ENCODE peak calls at places on chromosomes 3 and 15, in five cellular contexts. K, Q, F, O and A are unnamed samples.

GRCh38 chr3:31364188-31364587 is 168.5 kb upstream of the STT3B start:
- DNase-seq in O (no peak), F (no peak), Q (no peak), K (no peak), A (no peak)

GRCh38 chr3:149577801-149578200 is 80.0 kb downstream of the WWTR1 start:
- DNase-seq in K (no peak), F (no peak), Q (no peak), O (no peak), A (no peak)

GRCh38 chr3:194577985-194578905 is 55.0 kb downstream of the TMEM44 start:
- DNase-seq in O (peak; percentile 48), F (peak; percentile 28), K (peak; percentile 83), Q (peak; percentile 33), A (no peak)

GRCh38 chr3:9020396-9020795 is 57.1 kb upstream of the RAD18 start:
- DNase-seq in F (no peak), O (no peak), Q (no peak), K (no peak), A (no peak)

GRCh38 chr15:31598620-31599019 is 272.0 kb downstream of the KLF13 start:
- DNase-seq in Q (peak; percentile 37), K (no peak), F (no peak), O (peak; percentile 14), A (no peak)

GRCh38 chr15:63022181-63022580 is 20.4 kb upstream of the TPM1 start:
- DNase-seq in O (no peak), Q (no peak), K (no peak), F (no peak), A (no peak)

GRCh38 chr15:67548532-67548852 is 6.0 kb downstream of the MAP2K5 start:
- DNase-seq in O (no peak), Q (no peak), F (no peak), K (no peak), A (no peak)

GRCh38 chr15:25181290-25182097 is 226.7 kb downstream of the SNRPN start:
- DNase-seq in O (no peak), Q (peak; percentile 3), F (no peak), K (no peak), A (peak; percentile 13)

GRCh38 chr3:41881233-41881821 is 80.6 kb downstream of the ULK4 start:
- DNase-seq in F (peak; percentile 23), Q (no peak), O (peak; percentile 23), K (peak; percentile 33), A (no peak)

GRCh38 chr3:171788546-171789351 is 21.5 kb downstream of the PLD1 start:
- DNase-seq in F (no peak), Q (no peak), K (no peak), O (peak; percentile 63), A (no peak)

GRCh38 chr3:46205286-46205960 is 2.7 kb downstream of the CCR1 start:
- DNase-seq in K (no peak), F (no peak), O (no peak), Q (no peak), A (no peak)

GRCh38 chr3:72031581-72031980 is 246.6 kb upstream of the PROK2 start:
- DNase-seq in Q (no peak), O (no peak), K (no peak), F (no peak), A (no peak)

GRCh38 chr3:183635107-183635430 is 354 bp upstream of the KLHL24 start:
- DNase-seq in Q (no peak), K (no peak), O (no peak), F (no peak), A (no peak)

GRCh38 chr3:183637106-183637486 is 1.7 kb downstream of the KLHL24 start:
- DNase-seq in K (no peak), O (no peak), F (no peak), Q (no peak), A (no peak)

GRCh38 chr3:183636221-183637105 is 1.0 kb downstream of the KLHL24 start:
- DNase-seq in K (peak; percentile 90), F (peak; percentile 83), Q (peak; percentile 96), O (peak; percentile 95), A (peak; percentile 95)

GRCh38 chr3:183634707-183635106 is 716 bp upstream of the KLHL24 start:
- DNase-seq in F (no peak), K (no peak), O (no peak), Q (no peak), A (no peak)

DNA sequence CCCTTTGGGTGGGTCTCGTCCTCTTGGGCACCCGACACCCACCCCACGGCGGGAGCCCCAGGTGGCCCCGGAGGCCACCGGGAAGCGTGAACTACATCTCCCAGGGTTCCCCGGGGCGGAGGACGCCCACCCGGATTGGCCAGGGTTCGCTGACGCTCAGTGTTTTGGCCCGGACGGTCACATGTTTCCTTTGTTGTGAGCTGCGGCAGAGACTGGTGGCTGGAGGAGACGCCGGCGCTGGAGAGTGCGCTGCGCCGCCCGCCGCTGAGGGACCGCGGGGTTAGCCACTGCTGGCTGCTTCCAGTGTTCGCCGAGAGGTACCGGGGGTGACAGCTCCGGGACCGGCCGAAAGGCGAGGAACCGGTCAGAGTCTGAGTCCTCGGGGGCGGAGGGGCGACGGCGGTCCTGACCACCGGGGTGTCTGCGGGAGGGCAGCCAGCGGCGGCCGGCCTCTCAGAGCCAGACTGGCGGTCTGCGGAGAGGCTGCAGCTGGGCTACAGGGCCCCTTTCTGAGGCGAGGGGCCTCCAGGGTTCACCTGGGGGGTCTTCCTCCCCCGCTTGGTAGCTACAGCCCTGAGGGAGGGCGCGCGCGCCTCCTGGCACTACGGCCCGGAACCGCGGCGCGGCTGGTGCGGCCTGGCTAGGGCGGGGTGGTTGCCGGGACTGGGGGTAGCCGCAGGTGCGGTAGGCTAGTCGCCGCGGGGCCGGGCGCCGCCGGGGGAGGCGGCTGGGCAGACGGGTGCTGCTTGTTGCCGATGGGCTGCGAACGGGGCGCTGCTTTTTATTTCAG is at the start of gene KLHL24:
- DNase-seq in O (peak; percentile 89), Q (peak; percentile 95), K (peak; percentile 86), F (peak; percentile 89), A (peak; percentile 94)
- TF ChIP-seq EP300 in O (no peak), Q (no peak), K (no peak), F (no peak), A (no peak)

GRCh38 chr15:76991048-76991447 is 3.9 kb upstream of the PSTPIP1 start:
- DNase-seq in K (no peak), O (no peak), Q (no peak), F (no peak), A (no peak)

GRCh38 chr15:76986743-76987142 is 8.2 kb upstream of the PSTPIP1 start:
- DNase-seq in K (no peak), Q (no peak), F (no peak), O (no peak), A (no peak)

GRCh38 chr15:76988874-76989780 is 5.8 kb upstream of the PSTPIP1 start:
- DNase-seq in K (no peak), O (no peak), Q (no peak), F (no peak), A (no peak)

GRCh38 chr15:76987276-76987675 is 7.7 kb upstream of the PSTPIP1 start:
- DNase-seq in K (no peak), O (no peak), Q (no peak), F (no peak), A (no peak)

DNA sequence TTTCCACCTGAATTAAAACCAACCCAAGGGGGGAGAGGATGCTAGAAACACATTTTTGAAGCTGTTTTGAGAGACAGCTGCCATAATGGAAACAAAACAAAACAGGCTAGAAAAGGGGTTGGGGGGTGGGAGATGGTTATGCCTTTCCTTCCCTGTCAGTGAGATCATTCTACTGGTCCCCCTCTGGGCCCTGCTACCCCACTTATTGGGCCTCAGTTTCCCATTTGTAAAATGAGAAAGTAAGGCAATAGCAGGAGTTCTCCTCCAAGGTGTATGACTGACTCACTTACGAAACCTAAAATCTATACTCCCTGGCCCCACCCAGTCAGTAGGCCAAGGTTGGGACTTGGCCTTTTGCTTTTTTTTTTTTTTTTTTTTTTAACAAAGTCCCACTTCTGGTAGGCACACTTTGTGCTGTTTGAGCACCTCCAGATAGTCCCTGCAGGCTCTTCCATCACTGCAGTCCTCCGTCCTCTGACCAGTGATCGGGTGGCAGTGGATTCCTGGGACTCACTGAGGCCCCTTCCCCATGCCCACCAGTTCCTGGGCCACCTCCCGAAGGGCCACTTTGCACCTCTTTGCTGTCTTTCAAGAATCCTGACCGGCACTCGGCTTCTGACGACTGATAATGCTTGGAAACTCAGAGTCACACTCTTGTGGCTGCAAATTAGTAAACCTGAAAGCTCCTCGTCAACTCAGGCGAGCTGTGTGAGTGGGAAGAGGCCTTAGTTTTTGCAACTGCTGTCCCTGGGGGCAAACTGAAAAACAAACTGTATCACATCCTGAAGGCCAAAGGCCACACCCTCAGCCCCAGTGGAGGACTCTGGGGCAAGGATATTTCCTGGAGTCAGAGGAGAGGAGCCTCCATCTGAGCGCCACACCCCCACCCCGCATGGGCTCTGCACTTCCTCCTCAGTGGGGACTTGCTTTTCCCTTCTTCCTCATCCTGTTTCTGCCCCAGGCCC is 6.7 kb upstream of the PSTPIP1 start:
- DNase-seq in K (no peak), F (peak; percentile 36), O (no peak), Q (peak; percentile 49), A (no peak)
- TF ChIP-seq EP300 in K (no peak), F (no peak), O (no peak), Q (no peak), A (no peak)

GRCh38 chr3:105368575-105369500 is 2.1 kb downstream of the ALCAM start:
- DNase-seq in F (no peak), O (peak; percentile 60), K (peak; percentile 69), Q (peak; percentile 76), A (peak; percentile 70)
- TF ChIP-seq EP300 in F (no peak), O (no peak), K (no peak), Q (no peak), A (no peak)

GRCh38 chr15:46315540-46315939 is 680.7 kb downstream of the SQOR start:
- DNase-seq in K (no peak), O (no peak), F (no peak), Q (no peak), A (no peak)
- TF ChIP-seq EP300 in K (no peak), O (no peak), F (no peak), Q (no peak), A (no peak)

GRCh38 chr15:94723801-94724200 is 492.4 kb downstream of the MCTP2 start:
- DNase-seq in O (no peak), K (no peak), F (no peak), Q (no peak), A (no peak)

DNA sequence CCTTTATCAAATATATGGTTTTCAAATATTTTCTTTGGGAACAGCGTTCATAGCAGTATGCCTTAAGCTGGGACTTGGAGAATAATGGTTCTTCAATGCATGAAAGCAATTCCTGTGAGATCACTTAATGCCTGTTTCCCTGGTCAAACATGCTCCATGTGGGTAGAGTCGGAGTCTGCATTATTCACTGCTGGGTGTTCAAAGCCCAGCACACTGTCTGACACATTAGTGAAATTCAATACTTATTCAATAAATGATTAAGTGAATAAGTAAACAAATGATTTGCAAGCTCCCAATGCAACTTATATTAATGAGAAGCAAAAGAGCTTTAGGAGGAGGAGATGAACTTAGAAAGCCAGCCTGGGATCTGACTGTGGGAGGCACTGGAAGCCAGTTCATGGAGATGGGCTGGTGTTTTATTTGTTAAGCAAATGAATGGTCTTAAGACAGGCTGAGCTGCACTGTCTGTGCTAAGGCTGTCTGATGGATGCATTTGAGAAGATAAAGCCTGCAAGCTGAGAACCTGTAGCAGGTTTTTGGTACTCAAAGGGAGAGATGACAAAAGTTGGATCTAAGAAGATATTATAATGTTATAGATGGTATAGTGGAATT is 490.8 kb downstream of the MCTP2 start:
- DNase-seq in O (no peak), K (no peak), F (no peak), Q (no peak), A (no peak)
- TF ChIP-seq EP300 in O (no peak), K (no peak), F (no peak), Q (no peak), A (no peak)

GRCh38 chr3:139530717-139531116 is 8.8 kb downstream of the RBP1 start:
- DNase-seq in K (no peak), O (no peak), F (no peak), Q (no peak), A (no peak)
- TF ChIP-seq EP300 in K (no peak), O (no peak), F (no peak), Q (no peak), A (no peak)

GRCh38 chr15:51841401-51842040 is 12.1 kb downstream of the TMOD3 start:
- DNase-seq in K (no peak), F (no peak), Q (no peak), O (no peak), A (no peak)
- TF ChIP-seq EP300 in K (no peak), F (no peak), Q (no peak), O (no peak), A (no peak)